ENCODE peak calls at places on chromosomes 4 and X, in ten cellular contexts. W is fibroblast of lung, B is ovary, L is HepG2, P is left ventricle myocardium inferior, A is suprapubic skin, Z is Peyer's patch, K is breast epithelium, T is uterus, V is hepatocyte. U is an unnamed sample.
A peak's percentile ranks its signal among the peaks of the same experiment; 100 is the strongest.

GRCh38 chrX:19864736-19865135 is 22.7 kb downstream of the SH3KBP1 start:
- DNase-seq in W (no peak), B (no peak), L (no peak), P (no peak), A (no peak), Z (no peak), K (no peak), T (no peak), V (no peak), U (no peak)

GRCh38 chr4:54658321-54659093 is 750 bp downstream of the KIT start:
- DNase-seq in W (peak; percentile 28), B (peak; percentile 64), L (peak; percentile 14), P (peak; percentile 52), A (peak; percentile 65), Z (peak; percentile 50), K (peak; percentile 47), T (peak; percentile 35), V (peak; percentile 70), U (peak; percentile 21)

GRCh38 chr4:103786014-103786413 is 66.2 kb upstream of the TACR3 start:
- DNase-seq in W (peak; percentile 0), B (no peak), L (peak; percentile 64), P (no peak), A (no peak), Z (no peak), K (no peak), T (no peak), V (peak; percentile 70), U (no peak)

GRCh38 chrX:24245201-24245600 is 68.7 kb downstream of the SUPT20HL2 start:
- DNase-seq in W (peak; percentile 47), B (no peak), L (no peak), P (no peak), A (no peak), Z (no peak), K (no peak), T (no peak), V (peak; percentile 61), U (peak; percentile 41)

GRCh38 chr4:103076777-103077347 is 301 bp upstream of the SLC9B2 start:
- DNase-seq in W (no peak), B (no peak), L (no peak), P (no peak), A (no peak), Z (no peak), K (no peak), T (no peak), V (no peak), U (no peak)

GRCh38 chr4:8730681-8731080 is 138.1 kb downstream of the CPZ start:
- DNase-seq in W (no peak), B (no peak), L (no peak), P (no peak), A (no peak), Z (peak; percentile 32), K (no peak), T (no peak), V (no peak), U (no peak)

GRCh38 chrX:13851996-13852695 is 35.3 kb upstream of the GPM6B start:
- DNase-seq in W (no peak), B (no peak), L (no peak), P (no peak), A (no peak), Z (no peak), K (no peak), T (no peak), V (no peak), U (no peak)

GRCh38 chr4:10276152-10276551 is 159.6 kb upstream of the WDR1 start:
- DNase-seq in W (no peak), B (no peak), L (no peak), P (no peak), A (no peak), Z (no peak), K (no peak), T (no peak), V (no peak), U (no peak)

GRCh38 chr4:101238706-101239105 is 108.6 kb downstream of the PPP3CA start:
- DNase-seq in W (peak; percentile 81), B (no peak), L (no peak), P (no peak), A (no peak), Z (no peak), K (no peak), T (no peak), V (no peak), U (no peak)

GRCh38 chr4:88244821-88245579 is 39.4 kb downstream of the PPM1K start:
- DNase-seq in W (no peak), B (no peak), L (no peak), P (no peak), A (no peak), Z (peak; percentile 70), K (no peak), T (no peak), V (no peak), U (no peak)

GRCh38 chrX:1472975-1473374 is 20.3 kb upstream of the ASMTL start:
- DNase-seq in W (no peak), B (no peak), L (no peak), P (no peak), A (no peak), Z (peak; percentile 23), K (no peak), T (no peak), V (no peak), U (no peak)

GRCh38 chr4:87506974-87507701 is 22.0 kb downstream of the SPARCL1 start:
- DNase-seq in W (peak; percentile 92), B (no peak), L (no peak), P (no peak), A (no peak), Z (no peak), K (no peak), T (no peak), V (no peak), U (peak; percentile 83)

GRCh38 chr4:128606173-128606572 is 203.3 kb upstream of the JADE1 start:
- DNase-seq in W (peak; percentile 47), B (no peak), L (no peak), P (no peak), A (no peak), Z (no peak), K (no peak), T (no peak), V (no peak), U (peak; percentile 80)

GRCh38 chr4:10100734-10101216 is 15.8 kb downstream of the WDR1 start:
- DNase-seq in W (no peak), B (no peak), L (no peak), P (no peak), A (peak; percentile 51), Z (peak; percentile 79), K (no peak), T (no peak), V (no peak), U (no peak)

GRCh38 chr4:100852326-100852725 is 334.5 kb upstream of the EMCN start:
- DNase-seq in W (no peak), B (no peak), L (no peak), P (no peak), A (no peak), Z (no peak), K (no peak), T (no peak), V (no peak), U (peak; percentile 13)

GRCh38 chr4:177119021-177119461 is 190.6 kb upstream of the NEIL3 start:
- DNase-seq in W (peak; percentile 43), B (no peak), L (no peak), P (no peak), A (no peak), Z (no peak), K (no peak), T (no peak), V (no peak), U (no peak)

GRCh38 chr4:125105561-125105960 is 209.2 kb upstream of the FAT4 start:
- DNase-seq in W (peak; percentile 63), B (no peak), L (no peak), P (no peak), A (no peak), Z (no peak), K (no peak), T (no peak), V (no peak), U (no peak)

GRCh38 chrX:132651411-132652086 is 162.7 kb upstream of the MBNL3 start:
- DNase-seq in W (peak; percentile 44), B (no peak), L (no peak), P (no peak), A (no peak), Z (no peak), K (no peak), T (no peak), V (no peak), U (peak; percentile 0)

GRCh38 chrX:318739-319578 is at the start of gene GTPBP6:
- DNase-seq in W (peak; percentile 100), B (peak; percentile 100), L (peak; percentile 98), P (peak; percentile 100), A (peak; percentile 100), Z (peak; percentile 100), K (peak; percentile 100), T (peak; percentile 100), V (peak; percentile 100), U (peak; percentile 97)

GRCh38 chrX:38175140-38175539 is 45.5 kb downstream of the SRPX start:
- DNase-seq in W (no peak), B (peak; percentile 15), L (peak; percentile 27), P (no peak), A (no peak), Z (peak; percentile 50), K (no peak), T (no peak), V (peak; percentile 53), U (peak; percentile 23)
- TF ChIP-seq CTCF in W (no peak), B (no peak), L (peak; percentile 86), P (peak; percentile 37), A (peak; percentile 20), Z (peak; percentile 60), K (peak; percentile 38), T (peak; percentile 27), V (peak; percentile 54), U (peak; percentile 67)

GRCh38 chr4:184387351-184387750 is 87.0 kb downstream of the IRF2 start:
- DNase-seq in W (no peak), B (no peak), L (no peak), P (no peak), A (no peak), Z (peak; percentile 59), K (no peak), T (no peak), V (no peak), U (no peak)
- H3K4me1 ChIP-seq in W (peaks cover 18% of the 10 kb centered on the region), B (peaks cover 10% of the 10 kb centered on the region), L (peaks cover 50% of the 10 kb centered on the region), P (peaks cover 93% of the 10 kb centered on the region), A (peaks cover 40% of the 10 kb centered on the region), Z (peaks cover 6% of the 10 kb centered on the region), K (peaks cover 8% of the 10 kb centered on the region), T (no peaks in the 10 kb centered on the region), V (peaks cover 50% of the 10 kb centered on the region), U (peaks cover 17% of the 10 kb centered on the region)

DNA sequence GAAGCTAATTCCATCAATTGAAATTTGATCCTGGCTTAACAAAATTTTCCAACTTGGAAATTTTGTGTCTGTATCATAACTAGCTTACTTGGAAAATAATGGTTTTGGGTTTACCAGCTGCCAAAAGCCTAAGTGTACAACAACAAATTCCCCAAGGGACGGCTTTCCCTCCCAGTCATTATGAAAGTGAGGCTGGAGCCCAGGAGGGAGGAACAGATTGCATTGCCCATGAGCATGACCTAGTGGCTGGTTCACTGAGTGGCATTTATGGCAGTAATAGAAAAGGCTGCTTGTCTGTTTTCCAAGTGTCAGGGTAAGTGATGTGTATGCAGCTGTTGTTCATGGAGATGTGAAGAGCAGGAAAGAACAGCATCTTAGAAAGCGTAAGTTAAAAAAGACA is 70.8 kb upstream of the HHIP start:
- DNase-seq in W (no peak), B (no peak), L (no peak), P (no peak), A (no peak), Z (no peak), K (no peak), T (no peak), V (peak; percentile 15), U (no peak)
- TF ChIP-seq CTCF in W (no peak), B (no peak), L (no peak), P (no peak), A (no peak), Z (peak; percentile 13), K (no peak), T (no peak), V (peak; percentile 8), U (no peak)

GRCh38 chr4:147772459-147772969 is 40.6 kb downstream of the ARHGAP10 start:
- DNase-seq in W (peak; percentile 67), B (no peak), L (no peak), P (no peak), A (no peak), Z (no peak), K (no peak), T (no peak), V (no peak), U (peak; percentile 88)
- H3K4me1 ChIP-seq in W (peaks cover 16% of the 10 kb centered on the region), B (peaks cover 18% of the 10 kb centered on the region), L (no peaks in the 10 kb centered on the region), P (peaks cover 97% of the 10 kb centered on the region), A (peaks cover 42% of the 10 kb centered on the region), Z (peaks cover 6% of the 10 kb centered on the region), K (no peaks in the 10 kb centered on the region), T (no peaks in the 10 kb centered on the region), V (peaks cover 25% of the 10 kb centered on the region), U (peaks cover 57% of the 10 kb centered on the region)

U was measured in foreskin keratinocyte.